ENCODE peak calls at places on chromosome 10, in six cellular contexts. F, G, N, W, U and O are unnamed samples.

GRCh38 chr10:34575882-34576281 is 239.2 kb downstream of the PARD3 start:
- DNase-seq in W (no peak), N (no peak), U (no peak), G (no peak), F (no peak), O (no peak)

GRCh38 chr10:71028066-71028465 is 139.7 kb upstream of the PCBD1 start:
- DNase-seq in G (no peak), W (no peak), U (no peak), N (no peak), F (no peak), O (no peak)

GRCh38 chr10:116743266-116744064 is 1.1 kb upstream of the HSPA12A start:
- DNase-seq in G (no peak), U (no peak), F (no peak), W (no peak), N (no peak), O (no peak)

GRCh38 chr10:66919248-66919647 is 6.6 kb upstream of the LRRTM3 start:
- DNase-seq in N (no peak), F (no peak), W (no peak), G (no peak), U (no peak), O (no peak)

GRCh38 chr10:5534880-5535856 is 10.4 kb downstream of the CALML3 start:
- DNase-seq in U (no peak), N (no peak), W (no peak), F (peak; percentile 29), G (no peak), O (no peak)

GRCh38 chr10:968546-969199 is 19.6 kb upstream of the GTPBP4 start:
- DNase-seq in N (no peak), U (no peak), F (no peak), G (no peak), W (no peak), O (no peak)

GRCh38 chr10:99661370-99661749 is 2.1 kb downstream of the ENTPD7 start:
- DNase-seq in W (peak; percentile 58), F (peak; percentile 14), N (peak; percentile 9), G (no peak), U (peak; percentile 26), O (no peak)

GRCh38 chr10:44974628-44975431 is 3.8 kb downstream of the DEPP1 start:
- DNase-seq in W (no peak), U (peak; percentile 83), N (no peak), F (peak; percentile 49), G (peak; percentile 80), O (peak; percentile 76)

GRCh38 chr10:59779656-59780521 is 26.6 kb upstream of the MRLN start:
- DNase-seq in F (no peak), N (no peak), W (no peak), G (no peak), U (peak; percentile 13), O (no peak)

GRCh38 chr10:76080991-76081390 is 649.6 kb downstream of the LRMDA start:
- DNase-seq in U (no peak), W (no peak), N (no peak), G (no peak), F (no peak), O (no peak)

GRCh38 chr10:71357792-71358265 is 38.8 kb downstream of the SLC29A3 start:
- DNase-seq in G (no peak), N (no peak), U (peak; percentile 44), F (no peak), W (no peak), O (no peak)

GRCh38 chr10:31213959-31214358 is 105.1 kb upstream of the ZEB1 start:
- DNase-seq in G (no peak), U (no peak), F (no peak), N (no peak), W (no peak), O (no peak)

GRCh38 chr10:79268100-79268670 is 79.1 kb upstream of the PPIF start:
- DNase-seq in U (no peak), W (peak; percentile 7), N (no peak), F (no peak), G (no peak), O (no peak)

GRCh38 chr10:62025901-62026879 is 124.7 kb downstream of the ARID5B start:
- DNase-seq in G (no peak), W (no peak), N (no peak), U (no peak), F (no peak), O (no peak)

GRCh38 chr10:9243861-9244515 is 1189.5 kb downstream of the GATA3 start:
- DNase-seq in N (no peak), U (no peak), G (no peak), F (no peak), W (no peak), O (no peak)